ENCODE peak calls at places on chromosomes 1 and 21, in four cellular contexts. V, T, G and B are unnamed samples.
A peak's percentile ranks its signal among the peaks of the same experiment; 100 is the strongest.

GRCh38 chr1:63317007-63317813 is 5.2 kb upstream of the FOXD3 start:
- DNase-seq in V (peak; percentile 41), T (peak; percentile 83), G (peak; percentile 54), B (peak; percentile 13)

GRCh38 chr1:15994590-15995351 is 9.3 kb upstream of the SRARP start:
- DNase-seq in V (peak; percentile 56), T (peak; percentile 65), G (peak; percentile 71), B (no peak)

GRCh38 chr1:211892577-211892976 is 62.0 kb upstream of the LPGAT1 start:
- DNase-seq in V (no peak), T (no peak), G (no peak), B (no peak)

GRCh38 chr1:230550428-230550827 is 91.9 kb upstream of the COG2 start:
- DNase-seq in V (no peak), T (no peak), G (no peak), B (no peak)

GRCh38 chr21:32844653-32845443 is 73.3 kb upstream of the PAXBP1 start:
- DNase-seq in V (peak; percentile 43), T (no peak), G (no peak), B (no peak)

GRCh38 chr1:157968503-157968902 is 24.9 kb upstream of the KIRREL1 start:
- DNase-seq in V (peak; percentile 85), T (no peak), G (peak; percentile 55), B (peak; percentile 90)

GRCh38 chr1:43509740-43510375 is 20.8 kb upstream of the PTPRF start:
- DNase-seq in V (no peak), T (no peak), G (no peak), B (no peak)

GRCh38 chr1:78722947-78723346 is 73.3 kb downstream of the IFI44 start:
- DNase-seq in V (peak; percentile 36), T (no peak), G (no peak), B (no peak)

GRCh38 chr1:204513117-204513716 is 3.0 kb upstream of the MDM4 start:
- DNase-seq in V (no peak), T (no peak), G (no peak), B (no peak)

GRCh38 chr1:59574085-59574484 is 240.7 kb upstream of the HOOK1 start:
- DNase-seq in V (peak; percentile 74), T (no peak), G (no peak), B (no peak)
- H3K9me1 ChIP-seq in V (no peaks in the 10 kb centered on the region), T (no peaks in the 10 kb centered on the region), G (no peaks in the 10 kb centered on the region), B (no peaks in the 10 kb centered on the region)

GRCh38 chr1:67816096-67816493 is 17.2 kb downstream of the GNG12 start:
- DNase-seq in V (no peak), T (no peak), G (no peak), B (no peak)

GRCh38 chr1:67815303-67816095 is 17.8 kb downstream of the GNG12 start:
- DNase-seq in V (no peak), T (no peak), G (no peak), B (peak; percentile 50)

GRCh38 chr1:67812225-67812624 is 21.0 kb downstream of the GNG12 start:
- DNase-seq in V (no peak), T (no peak), G (no peak), B (no peak)

GRCh38 chr1:67816506-67816905 is 16.8 kb downstream of the GNG12 start:
- DNase-seq in V (no peak), T (no peak), G (no peak), B (no peak)

GRCh38 chr1:67814121-67814772 is 19.0 kb downstream of the GNG12 start:
- DNase-seq in V (no peak), T (no peak), G (peak; percentile 72), B (no peak)
- H3K4me1 ChIP-seq in V (peaks cover 20% of the 10 kb centered on the region), T (no peaks in the 10 kb centered on the region), G (peaks cover 56% of the 10 kb centered on the region), B (peaks cover 41% of the 10 kb centered on the region)

DNA sequence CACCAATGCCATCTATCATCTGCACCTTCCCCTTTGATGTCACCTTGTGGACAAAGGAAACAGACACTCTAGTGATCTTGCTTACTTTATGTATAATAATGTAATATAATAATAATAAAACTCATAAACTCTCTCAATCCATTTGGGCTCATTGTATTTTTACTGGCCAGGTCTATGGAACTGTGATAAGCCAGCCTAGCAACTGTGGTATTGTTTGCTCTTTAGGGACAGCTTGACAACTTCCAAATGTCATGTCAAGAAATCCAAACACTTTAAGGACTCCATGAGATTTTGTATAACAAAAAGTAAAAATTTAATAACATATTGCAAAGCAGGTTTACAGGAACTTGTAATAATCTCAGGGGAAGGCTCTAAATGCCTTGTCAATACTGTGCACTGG is 1163.4 kb upstream of the TMPRSS15 start:
- DNase-seq in V (no peak), T (no peak), G (no peak), B (no peak)
- H3K9me1 ChIP-seq in V (no peaks in the 10 kb centered on the region), T (no peaks in the 10 kb centered on the region), G (no peaks in the 10 kb centered on the region), B (no peaks in the 10 kb centered on the region)

DNA sequence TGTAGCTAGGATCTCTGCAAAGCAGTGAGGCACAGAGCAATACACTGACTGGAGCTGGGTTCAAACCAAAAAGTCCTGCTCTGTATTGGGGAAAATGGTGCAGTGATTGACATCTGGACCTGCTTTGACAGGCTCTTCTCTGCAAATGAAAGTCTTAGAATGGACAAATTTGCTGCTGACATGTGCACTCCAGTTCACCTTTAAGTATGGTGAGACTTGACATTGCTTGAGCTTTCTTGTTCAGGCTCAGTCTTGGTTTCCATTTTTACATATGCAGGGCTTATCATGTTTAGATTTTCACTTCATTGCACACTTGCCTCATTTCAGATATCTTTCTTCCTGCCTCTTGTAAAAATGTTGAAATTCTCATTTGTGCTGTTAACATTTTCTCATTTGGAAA is 1655.0 kb downstream of the MRPL39 start:
- DNase-seq in V (no peak), T (no peak), G (no peak), B (no peak)
- H3K4me1 ChIP-seq in V (no peaks in the 10 kb centered on the region), T (no peaks in the 10 kb centered on the region), G (no peaks in the 10 kb centered on the region), B (no peaks in the 10 kb centered on the region)

GRCh38 chr21:44594406-44594916 is 2.2 kb upstream of the KRTAP10-6 start:
- DNase-seq in V (no peak), T (no peak), G (no peak), B (no peak)
- H3K9me1 ChIP-seq in V (no peaks in the 10 kb centered on the region), T (no peaks in the 10 kb centered on the region), G (no peaks in the 10 kb centered on the region), B (no peaks in the 10 kb centered on the region)

DNA sequence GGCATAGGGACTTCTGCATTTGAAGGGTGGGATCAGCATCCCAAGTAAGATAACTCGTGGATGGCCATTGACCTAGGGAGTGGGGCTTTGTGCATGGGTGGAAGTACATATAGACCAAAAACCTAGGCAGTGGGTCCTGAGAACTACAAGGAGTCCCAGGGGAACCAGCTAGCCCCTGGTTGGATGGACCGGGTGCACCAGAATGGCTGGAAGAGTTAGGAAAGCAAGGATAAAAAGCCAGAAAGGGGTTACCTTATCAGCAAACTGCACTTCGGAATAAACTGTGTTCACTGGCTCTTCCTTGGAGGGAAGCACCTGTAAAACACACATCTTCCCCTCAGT is 26.6 kb upstream of the SLAMF6 start:
- DNase-seq in V (no peak), T (no peak), G (no peak), B (no peak)
- H3K4me1 ChIP-seq in V (no peaks in the 10 kb centered on the region), T (peaks cover 33% of the 10 kb centered on the region), G (no peaks in the 10 kb centered on the region), B (no peaks in the 10 kb centered on the region)

DNA sequence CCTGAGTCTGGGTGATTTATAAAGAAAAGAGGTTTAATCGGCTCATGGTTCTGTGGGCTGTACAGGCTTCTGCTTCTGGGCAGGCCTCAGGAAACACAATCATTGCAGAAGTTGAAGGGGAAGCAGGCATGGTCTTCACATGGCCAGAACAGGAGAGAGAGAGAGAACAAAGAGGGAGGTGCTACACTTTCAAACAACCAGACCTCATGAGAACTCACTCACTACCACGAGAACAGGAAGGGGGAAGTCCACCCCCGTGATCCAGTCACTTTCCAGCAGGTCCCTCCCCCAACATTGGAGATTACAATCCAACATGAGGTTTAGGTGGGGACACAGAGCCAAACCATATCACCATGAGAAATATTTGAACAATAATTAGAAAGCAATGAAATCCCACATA is 222.9 kb downstream of the FAM72C start:
- DNase-seq in V (no peak), T (no peak), G (no peak), B (no peak)
- H3K9me1 ChIP-seq in V (no peaks in the 10 kb centered on the region), T (no peaks in the 10 kb centered on the region), G (no peaks in the 10 kb centered on the region), B (no peaks in the 10 kb centered on the region)

DNA sequence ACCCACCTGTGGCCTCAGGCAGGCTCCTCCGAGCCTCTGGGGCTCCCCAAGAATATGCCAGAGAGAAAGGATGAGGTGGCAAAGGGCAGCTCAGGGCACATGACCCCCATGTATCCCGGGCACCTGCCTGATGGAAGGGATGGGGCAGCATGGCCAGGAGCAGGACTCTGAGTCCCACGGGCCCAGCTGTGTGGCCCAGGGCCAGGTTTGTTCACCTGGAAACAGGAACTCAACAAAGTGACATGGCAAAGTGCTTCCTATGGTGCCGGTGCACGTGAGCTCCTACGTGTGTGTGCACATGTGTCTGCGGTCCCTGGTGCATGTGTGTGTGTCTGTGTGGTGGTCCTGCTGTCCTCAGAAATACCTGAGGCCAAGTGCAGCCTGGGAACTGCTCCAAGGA is 9.5 kb upstream of the GPR153 start:
- DNase-seq in V (no peak), T (no peak), G (no peak), B (no peak)
- H3K4me1 ChIP-seq in V (peaks cover 15% of the 10 kb centered on the region), T (peaks cover 68% of the 10 kb centered on the region), G (no peaks in the 10 kb centered on the region), B (peaks cover 28% of the 10 kb centered on the region)